ENCODE peak calls at places on chromosomes 16 and 17, in nine cellular contexts. X is epithelial cell of proximal tubule; Z is mesothelial cell of epicardium; B is AG04450; W is CD4-positive, alpha-beta T cell; E is cardiac fibroblast; V is WTC11; U is PC-9; M is ascending aorta. S is an unnamed sample.

GRCh38 chr16:12539185-12539929 is 264.3 kb downstream of the CPPED1 start:
- DNase-seq in X (no peak), Z (no peak), B (no peak), W (no peak), E (peak), V (no peak), U (no peak), M (no peak), S (no peak)

GRCh38 chr17:42027961-42028790 is 8.3 kb downstream of the NKIRAS2 start:
- DNase-seq in X (no peak), Z (no peak), B (no peak), W (no peak), E (peak), V (peak), U (no peak), M (no peak), S (no peak)

GRCh38 chr17:18984273-18985114 is 20.1 kb downstream of the FAM83G start:
- DNase-seq in X (no peak), Z (no peak), B (no peak), W (no peak), E (no peak), V (no peak), U (no peak), M (no peak), S (no peak)

GRCh38 chr16:2749476-2749875 is 3.0 kb upstream of the SRRM2 start:
- DNase-seq in X (no peak), Z (no peak), B (no peak), W (no peak), E (no peak), V (no peak), U (no peak), M (no peak), S (no peak)

GRCh38 chr17:9645858-9646555 is 690 bp downstream of the USP43 start:
- DNase-seq in X (peak), Z (no peak), B (no peak), W (no peak), E (no peak), V (peak), U (peak), M (no peak), S (peak)

GRCh38 chr16:80554037-80554436 is 13.2 kb downstream of the DYNLRB2 start:
- DNase-seq in X (no peak), Z (no peak), B (no peak), W (no peak), E (no peak), V (no peak), U (no peak), M (no peak), S (no peak)

GRCh38 chr17:81528384-81528650 is 140 bp downstream of the FSCN2 start:
- DNase-seq in X (no peak), Z (no peak), B (no peak), W (no peak), E (no peak), V (no peak), U (no peak), M (no peak), S (no peak)

GRCh38 chr16:57837305-57838125 is 35.2 kb upstream of the KIFC3 start:
- DNase-seq in X (no peak), Z (no peak), B (no peak), W (no peak), E (no peak), V (no peak), U (no peak), M (no peak), S (no peak)

GRCh38 chr16:86951831-86952598 is 365.2 kb downstream of the C16orf95 start:
- DNase-seq in X (peak), Z (no peak), B (peak), W (no peak), E (peak), V (no peak), U (no peak), M (peak), S (no peak)

GRCh38 chr16:56260378-56260987 is 69.2 kb downstream of the GNAO1 start:
- DNase-seq in X (no peak), Z (no peak), B (no peak), W (no peak), E (no peak), V (no peak), U (no peak), M (no peak), S (no peak)

GRCh38 chr16:82987767-82988166 is 361.0 kb downstream of the CDH13 start:
- DNase-seq in X (peak), Z (no peak), B (no peak), W (no peak), E (peak), V (no peak), U (no peak), M (no peak), S (no peak)

GRCh38 chr16:23378921-23379320 is 74.1 kb downstream of the COG7 start:
- DNase-seq in X (no peak), Z (no peak), B (no peak), W (no peak), E (no peak), V (no peak), U (no peak), M (no peak), S (no peak)

GRCh38 chr17:56020369-56020768 is 132.9 kb upstream of the ANKFN1 start:
- DNase-seq in X (no peak), Z (no peak), B (no peak), W (no peak), E (no peak), V (no peak), U (no peak), M (no peak), S (no peak)

GRCh38 chr17:1905190-1905919 is 75.5 kb downstream of the RPA1 start:
- DNase-seq in X (no peak), Z (no peak), B (no peak), W (no peak), E (no peak), V (no peak), U (no peak), M (no peak), S (no peak)

GRCh38 chr16:50473375-50473945 is 74.7 kb upstream of the NKD1 start:
- DNase-seq in X (no peak), Z (no peak), B (no peak), W (no peak), E (peak), V (no peak), U (peak), M (no peak), S (no peak)

GRCh38 chr16:56470666-56471065 is 19.3 kb downstream of the OGFOD1 start:
- DNase-seq in X (no peak), Z (no peak), B (no peak), W (no peak), E (no peak), V (no peak), U (no peak), M (no peak), S (no peak)

GRCh38 chr16:15690296-15690695 is 40.3 kb downstream of the NDE1 start:
- DNase-seq in X (no peak), Z (no peak), B (no peak), W (no peak), E (peak), V (no peak), U (no peak), M (peak), S (no peak)

GRCh38 chr17:68792873-68793272 is 162.3 kb downstream of the ABCA8 start:
- DNase-seq in X (no peak), Z (no peak), B (no peak), W (no peak), E (peak), V (no peak), U (no peak), M (no peak), S (no peak)

GRCh38 chr16:66028505-66029216 is 337.8 kb upstream of the CDH5 start:
- DNase-seq in X (no peak), Z (no peak), B (peak), W (no peak), E (peak), V (no peak), U (no peak), M (no peak), S (no peak)

GRCh38 chr17:8994319-8994718 is 27.0 kb upstream of the NTN1 start:
- DNase-seq in X (no peak), Z (peak), B (peak), W (peak), E (peak), V (peak), U (no peak), M (peak), S (no peak)

GRCh38 chr16:23556881-23557778 is at the start of the genes EARS2 and UBFD1:
- DNase-seq in X (peak), Z (peak), B (peak), W (peak), E (peak), V (peak), U (peak), M (peak), S (peak)

GRCh38 chr17:61201211-61201610 is 198.4 kb upstream of the TBX2 start:
- DNase-seq in X (peak), Z (no peak), B (peak), W (no peak), E (peak), V (no peak), U (no peak), M (peak), S (no peak)

GRCh38 chr17:8332688-8333087 is 7.0 kb upstream of the ODF4 start:
- DNase-seq in X (no peak), Z (no peak), B (no peak), W (no peak), E (no peak), V (no peak), U (no peak), M (no peak), S (no peak)

GRCh38 chr17:31627960-31628359 is 231.1 kb downstream of the COPRS start:
- DNase-seq in X (no peak), Z (no peak), B (peak), W (no peak), E (peak), V (no peak), U (peak), M (no peak), S (no peak)

GRCh38 chr16:58094791-58095574 is 34.2 kb downstream of the CFAP20 start:
- DNase-seq in X (no peak), Z (no peak), B (no peak), W (no peak), E (no peak), V (no peak), U (no peak), M (no peak), S (no peak)

GRCh38 chr17:51119415-51120356 is 982 bp downstream of the SPAG9 start:
- DNase-seq in X (no peak), Z (peak), B (no peak), W (peak), E (peak), V (peak), U (peak), M (peak), S (peak)
- TF ChIP-seq CTCF in X (peak), Z (no peak), B (peak), W (no peak), E (peak), V (no peak), U (peak), M (peak), S (no peak)

GRCh38 chr16:70699696-70700095 is 13.8 kb upstream of the MTSS2 start:
- DNase-seq in X (no peak), Z (no peak), B (no peak), W (no peak), E (no peak), V (no peak), U (no peak), M (no peak), S (no peak)

GRCh38 chr16:70696952-70697600 is 11.2 kb upstream of the MTSS2 start:
- DNase-seq in X (no peak), Z (no peak), B (no peak), W (no peak), E (no peak), V (no peak), U (peak), M (no peak), S (no peak)

GRCh38 chr16:70696368-70696767 is 10.5 kb upstream of the MTSS2 start:
- DNase-seq in X (no peak), Z (no peak), B (no peak), W (no peak), E (no peak), V (no peak), U (no peak), M (no peak), S (no peak)

GRCh38 chr16:70698901-70699300 is 13.0 kb upstream of the MTSS2 start:
- DNase-seq in X (no peak), Z (no peak), B (no peak), W (no peak), E (no peak), V (no peak), U (no peak), M (no peak), S (no peak)

DNA sequence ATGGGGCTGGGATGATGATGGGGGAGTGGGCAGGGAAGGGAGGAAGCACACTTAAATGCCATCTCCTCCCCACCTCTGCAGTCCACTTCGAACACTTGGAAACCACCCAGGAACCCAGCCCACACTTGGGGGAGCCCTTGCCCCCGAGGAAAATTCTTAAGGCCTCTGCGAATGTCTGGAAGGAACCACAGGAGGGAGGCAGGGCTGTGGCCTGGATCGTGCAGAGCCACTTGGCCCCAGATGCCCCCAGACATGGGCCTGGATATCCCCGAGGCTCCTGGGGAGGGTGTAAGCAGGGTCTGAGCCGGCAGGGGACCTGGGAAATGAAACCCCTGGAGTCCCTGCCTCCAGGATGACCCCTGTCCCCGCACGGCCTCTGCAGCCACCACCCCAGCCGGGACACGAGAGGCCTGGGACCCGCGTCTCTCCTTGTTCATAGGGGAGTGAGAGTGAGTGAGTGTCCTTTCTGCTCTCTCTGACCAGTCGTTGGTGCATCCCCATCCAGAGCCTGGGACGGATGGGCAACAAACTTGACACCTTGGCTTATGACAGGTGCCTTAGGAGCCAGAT is 11.8 kb upstream of the MTSS2 start:
- DNase-seq in X (no peak), Z (no peak), B (no peak), W (no peak), E (no peak), V (no peak), U (peak), M (no peak), S (no peak)
- TF ChIP-seq CTCF in X (no peak), Z (no peak), B (no peak), W (no peak), E (no peak), V (no peak), U (no peak), M (no peak), S (no peak)

GRCh38 chr16:69339289-69340094 is at the start of the genes COG8 and NIP7:
- DNase-seq in X (peak), Z (peak), B (peak), W (peak), E (peak), V (peak), U (peak), M (peak), S (peak)
- TF ChIP-seq CTCF in X (peak), Z (peak), B (peak), W (peak), E (peak), V (peak), U (peak), M (peak), S (peak)

GRCh38 chr16:10138881-10139280 is 43.3 kb downstream of the GRIN2A start:
- DNase-seq in X (no peak), Z (no peak), B (no peak), W (no peak), E (no peak), V (no peak), U (no peak), M (no peak), S (no peak)

DNA sequence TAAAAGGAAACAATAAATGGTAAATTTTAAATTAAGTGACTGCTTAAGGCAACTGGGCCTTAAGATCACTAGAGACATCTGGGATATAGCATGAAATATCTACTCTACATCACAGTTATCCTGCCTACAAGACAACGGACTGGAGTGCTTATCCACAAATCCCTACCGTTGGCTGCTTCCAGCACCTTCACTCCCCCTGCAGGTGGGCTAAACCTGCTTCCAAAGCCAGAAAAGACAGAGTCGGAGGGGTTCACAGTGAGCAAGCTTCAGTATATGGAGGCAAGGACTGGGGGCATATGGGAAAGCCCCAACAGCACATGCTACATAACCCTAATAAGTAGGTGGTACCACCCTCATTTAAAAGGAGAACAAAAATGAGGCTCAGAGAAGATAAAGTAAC is 45.3 kb downstream of the GRIN2A start:
- DNase-seq in X (no peak), Z (no peak), B (no peak), W (no peak), E (no peak), V (peak), U (no peak), M (no peak), S (no peak)
- TF ChIP-seq CTCF in X (no peak), Z (no peak), B (no peak), W (no peak), E (no peak), V (no peak), U (no peak), M (no peak), S (no peak)

GRCh38 chr16:85370881-85371651 is 242.1 kb upstream of the GSE1 start:
- DNase-seq in X (no peak), Z (no peak), B (no peak), W (no peak), E (no peak), V (no peak), U (no peak), M (peak), S (no peak)

GRCh38 chr16:85371948-85372347 is 241.2 kb upstream of the GSE1 start:
- DNase-seq in X (no peak), Z (no peak), B (no peak), W (no peak), E (no peak), V (no peak), U (no peak), M (no peak), S (no peak)

GRCh38 chr16:85370543-85370880 is 242.6 kb upstream of the GSE1 start:
- DNase-seq in X (no peak), Z (no peak), B (no peak), W (no peak), E (no peak), V (no peak), U (no peak), M (no peak), S (no peak)

GRCh38 chr16:85369060-85369459 is 244.1 kb upstream of the GSE1 start:
- DNase-seq in X (no peak), Z (no peak), B (no peak), W (no peak), E (no peak), V (no peak), U (no peak), M (no peak), S (no peak)

GRCh38 chr16:85369741-85370528 is 243.2 kb upstream of the GSE1 start:
- DNase-seq in X (no peak), Z (no peak), B (no peak), W (peak), E (peak), V (peak), U (no peak), M (peak), S (peak)
- TF ChIP-seq CTCF in X (peak), Z (peak), B (peak), W (peak), E (peak), V (peak), U (peak), M (peak), S (peak)